ENCODE peak calls at places on chromosome 11, in seven cellular contexts. U is K562, L is GM12892, E is HepG2, Q is SK-N-SH, P is H1, N is GM12878. H is an unnamed sample.

GRCh38 chr11:44095506-44096359 is at the start of gene EXT2:
- DNase-seq in U (peak), L (peak), E (peak), Q (peak), P (peak), N (no peak), H (peak)

GRCh38 chr11:110968348-110969062 is 256.3 kb upstream of the ARHGAP20 start:
- DNase-seq in U (no peak), L (no peak), E (no peak), Q (no peak), P (no peak), N (no peak), H (no peak)

GRCh38 chr11:133038850-133039249 is 493.5 kb downstream of the OPCML start:
- DNase-seq in U (no peak), L (no peak), E (no peak), Q (no peak), P (no peak), N (no peak), H (no peak)

GRCh38 chr11:123195182-123196059 is at the start of gene CLMP:
- DNase-seq in U (no peak), L (no peak), E (no peak), Q (peak), P (peak), N (no peak), H (peak)

GRCh38 chr11:118226781-118227180 is 2.0 kb upstream of the JAML start:
- DNase-seq in U (no peak), L (no peak), E (no peak), Q (no peak), P (no peak), N (no peak), H (no peak)

GRCh38 chr11:107921997-107922396 is 6.3 kb upstream of the RAB39A start:
- DNase-seq in U (no peak), L (no peak), E (no peak), Q (no peak), P (no peak), N (no peak), H (no peak)

GRCh38 chr11:114213622-114214021 is 82.6 kb upstream of the NNMT start:
- DNase-seq in U (no peak), L (no peak), E (no peak), Q (no peak), P (no peak), N (no peak), H (no peak)

GRCh38 chr11:123431619-123432018 is 1.6 kb downstream of the GRAMD1B start:
- DNase-seq in U (no peak), L (no peak), E (no peak), Q (no peak), P (no peak), N (no peak), H (no peak)

GRCh38 chr11:44928807-44929206 is 21.9 kb downstream of the TP53I11 start:
- DNase-seq in U (no peak), L (no peak), E (no peak), Q (no peak), P (no peak), N (no peak), H (no peak)

GRCh38 chr11:5229388-5229787 is 2.5 kb upstream of the HBB start:
- DNase-seq in U (no peak), L (no peak), E (no peak), Q (no peak), P (no peak), N (no peak), H (no peak)

GRCh38 chr11:103395612-103396011 is 286.4 kb downstream of the DYNC2H1 start:
- DNase-seq in U (no peak), L (no peak), E (peak), Q (no peak), P (no peak), N (no peak), H (no peak)

GRCh38 chr11:115580927-115581680 is 76.9 kb upstream of the CADM1 start:
- DNase-seq in U (no peak), L (no peak), E (no peak), Q (peak), P (no peak), N (no peak), H (no peak)

GRCh38 chr11:108508653-108509593 is 10.7 kb upstream of the POGLUT3 start:
- DNase-seq in U (no peak), L (no peak), E (no peak), Q (no peak), P (no peak), N (no peak), H (no peak)

GRCh38 chr11:105100976-105101630 is 38.5 kb downstream of the CARD18 start:
- DNase-seq in U (no peak), L (no peak), E (no peak), Q (no peak), P (no peak), N (no peak), H (no peak)

GRCh38 chr11:36455658-36456111 is 54.4 kb downstream of the TRAF6 start:
- DNase-seq in U (no peak), L (no peak), E (no peak), Q (peak), P (no peak), N (no peak), H (no peak)

GRCh38 chr11:111983187-111983986 is 41.8 kb upstream of the DLAT start:
- DNase-seq in U (peak), L (no peak), E (peak), Q (no peak), P (peak), N (no peak), H (no peak)

GRCh38 chr11:56333156-56333555 is 12.7 kb upstream of the OR8K1 start:
- DNase-seq in U (no peak), L (no peak), E (no peak), Q (no peak), P (no peak), N (no peak), H (no peak)

GRCh38 chr11:127003260-127003981 is 2.9 kb upstream of the KIRREL3 start:
- DNase-seq in U (peak), L (no peak), E (no peak), Q (peak), P (peak), N (no peak), H (peak)

GRCh38 chr11:126393143-126393542 is 37.7 kb downstream of the ST3GAL4 start:
- DNase-seq in U (no peak), L (no peak), E (no peak), Q (no peak), P (no peak), N (no peak), H (no peak)

GRCh38 chr11:66115638-66116410 is 45.8 kb downstream of the PACS1 start:
- DNase-seq in U (no peak), L (no peak), E (peak), Q (no peak), P (no peak), N (peak), H (peak)

GRCh38 chr11:4102711-4103110 is 8.1 kb downstream of the RRM1 start:
- DNase-seq in U (no peak), L (no peak), E (no peak), Q (no peak), P (no peak), N (no peak), H (no peak)

GRCh38 chr11:17544181-17544622 is at the start of gene USH1C:
- DNase-seq in U (peak), L (no peak), E (no peak), Q (peak), P (peak), N (no peak), H (no peak)

GRCh38 chr11:117005758-117006157 is 92.5 kb downstream of the SIK3 start:
- DNase-seq in U (no peak), L (no peak), E (no peak), Q (no peak), P (no peak), N (no peak), H (no peak)

GRCh38 chr11:47980093-47980906 is at the start of gene PTPRJ:
- DNase-seq in U (peak), L (peak), E (no peak), Q (peak), P (peak), N (no peak), H (peak)

GRCh38 chr11:66082936-66083698 is 13.0 kb downstream of the PACS1 start:
- DNase-seq in U (no peak), L (no peak), E (peak), Q (peak), P (no peak), N (no peak), H (no peak)

GRCh38 chr11:65440831-65441499 is 18.4 kb downstream of the NEAT1 start:
- DNase-seq in U (no peak), L (no peak), E (no peak), Q (no peak), P (no peak), N (peak), H (no peak)

GRCh38 chr11:67572747-67573419 is 10.7 kb upstream of the GSTP1 start:
- DNase-seq in U (peak), L (no peak), E (peak), Q (peak), P (no peak), N (no peak), H (no peak)

GRCh38 chr11:12784987-12785386 is 110.8 kb downstream of the TEAD1 start:
- DNase-seq in U (no peak), L (no peak), E (no peak), Q (no peak), P (no peak), N (no peak), H (no peak)

GRCh38 chr11:7667460-7667859 is 5.8 kb downstream of the CYB5R2 start:
- DNase-seq in U (no peak), L (no peak), E (no peak), Q (no peak), P (peak), N (no peak), H (no peak)

GRCh38 chr11:27783701-27784355 is 83.6 kb upstream of the BDNF start:
- DNase-seq in U (no peak), L (no peak), E (no peak), Q (no peak), P (no peak), N (no peak), H (no peak)

DNA sequence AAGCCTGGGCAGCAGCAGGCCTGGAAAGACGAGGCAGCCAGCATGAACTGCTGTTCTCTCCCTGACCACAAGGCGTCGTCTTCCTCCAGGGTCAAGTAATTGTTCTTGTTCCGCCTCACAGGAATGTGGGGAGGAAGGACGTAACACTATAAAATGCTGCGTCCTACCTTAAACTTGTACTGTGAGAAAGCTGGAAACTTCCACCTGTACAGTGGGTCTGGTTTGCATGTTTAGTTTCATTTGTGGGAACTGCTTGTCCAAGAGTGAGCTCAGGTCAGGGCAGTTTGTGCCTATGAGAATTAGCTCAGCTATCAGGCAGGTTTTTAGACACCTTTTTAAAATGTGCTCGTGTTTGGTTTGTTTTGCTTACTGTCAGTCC is 55.2 kb downstream of the PANX1 start:
- DNase-seq in U (peak), L (peak), E (peak), Q (peak), P (peak), N (peak), H (peak)
- TF ChIP-seq TAF1 in U (no peak), L (no peak), E (no peak), Q (no peak), P (no peak), N (no peak), H (no peak)

DNA sequence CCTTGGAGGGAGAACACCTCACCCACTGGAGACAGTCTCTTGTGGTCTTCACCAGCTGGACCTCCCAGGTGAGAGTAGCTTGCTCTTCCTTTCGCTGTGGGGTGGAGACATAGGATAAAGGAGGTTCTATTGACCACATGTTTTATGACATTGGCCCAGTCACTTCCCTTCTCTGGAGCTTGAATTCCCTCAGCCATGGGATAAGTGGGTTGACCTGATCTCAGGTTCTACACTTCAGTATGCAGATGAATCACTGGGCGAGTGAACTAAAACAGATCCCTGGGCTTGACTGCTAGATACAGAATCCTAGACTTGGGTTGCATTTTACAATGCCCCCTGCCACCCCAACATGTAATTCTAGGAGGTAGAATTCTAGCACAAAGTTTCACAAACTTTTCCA is 54.8 kb upstream of the PRSS23 start:
- DNase-seq in U (no peak), L (no peak), E (no peak), Q (no peak), P (no peak), N (no peak), H (no peak)
- TF ChIP-seq TAF1 in U (no peak), L (no peak), E (no peak), Q (no peak), P (no peak), N (no peak), H (no peak)

GRCh38 chr11:62004473-62004872 is 37.0 kb upstream of the FTH1 start:
- DNase-seq in U (no peak), L (peak), E (no peak), Q (no peak), P (no peak), N (peak), H (no peak)
- TF ChIP-seq TAF1 in U (no peak), L (no peak), E (no peak), Q (no peak), P (no peak), N (no peak), H (no peak)

DNA sequence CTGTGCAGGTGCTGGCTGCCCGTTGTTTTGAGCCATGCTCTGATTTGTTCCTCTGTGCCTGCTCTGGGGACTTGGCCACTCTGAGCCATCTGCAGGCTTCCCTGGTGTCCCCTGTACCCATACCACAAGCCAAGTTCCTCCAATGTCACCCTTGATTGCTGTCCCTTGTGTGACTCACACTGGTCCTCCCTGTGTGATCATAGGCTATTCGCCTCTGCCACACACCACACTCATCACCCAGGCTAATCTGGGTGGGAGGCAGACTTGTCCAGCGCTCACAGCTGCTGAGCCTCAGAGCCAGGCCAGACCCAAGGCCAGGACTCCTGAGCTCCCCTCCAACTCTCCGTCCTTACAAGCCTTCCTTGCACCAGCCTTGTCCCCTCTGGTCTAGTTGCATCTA is 31.7 kb downstream of the IGF2 start:
- DNase-seq in U (no peak), L (no peak), E (no peak), Q (no peak), P (no peak), N (no peak), H (no peak)
- TF ChIP-seq TAF1 in U (no peak), L (no peak), E (no peak), Q (no peak), P (no peak), N (no peak), H (no peak)

GRCh38 chr11:78226684-78227680 is 38.3 kb downstream of the USP35 start:
- DNase-seq in U (no peak), L (no peak), E (no peak), Q (no peak), P (no peak), N (peak), H (no peak)
- TF ChIP-seq TAF1 in U (no peak), L (no peak), E (no peak), Q (no peak), P (no peak), N (no peak), H (no peak)